ENCODE peak calls at places on chromosomes 11 and 22, in four cellular contexts. H is colonic mucosa, C is body of pancreas, W is left cardiac atrium. P is an unnamed sample.
A peak's percentile ranks its signal among the peaks of the same experiment; 100 is the strongest.

GRCh38 chr11:102186836-102187235 is 76.6 kb downstream of the YAP1 start:
- DNase-seq in H (no peak), W (no peak), C (no peak), P (no peak)

GRCh38 chr11:14095882-14096281 is 133.4 kb downstream of the SPON1 start:
- DNase-seq in C (no peak), H (no peak), W (no peak), P (no peak)

GRCh38 chr22:33723915-33724314 is 196.4 kb downstream of the LARGE1 start:
- DNase-seq in C (no peak), W (no peak), H (no peak), P (no peak)

GRCh38 chr11:3674189-3674588 is 3.0 kb upstream of the CHRNA10 start:
- DNase-seq in W (no peak), C (no peak), H (no peak), P (no peak)

GRCh38 chr11:2701230-2701629 is 1.4 kb upstream of the KCNQ1OT1 start:
- DNase-seq in W (peak; percentile 18), H (no peak), C (no peak), P (no peak)

GRCh38 chr11:75532200-75532972 is 6.6 kb upstream of the GDPD5 start:
- DNase-seq in W (peak; percentile 67), H (peak; percentile 85), C (peak; percentile 75), P (no peak)

GRCh38 chr11:125226701-125227100 is 62.1 kb downstream of the PKNOX2 start:
- DNase-seq in W (no peak), C (no peak), H (no peak), P (no peak)

GRCh38 chr22:41992496-41992895 is 6.1 kb upstream of the WBP2NL start:
- DNase-seq in H (no peak), W (no peak), C (no peak), P (no peak)

GRCh38 chr11:122998727-122999370 is 17.2 kb upstream of the BSX start:
- DNase-seq in H (no peak), W (no peak), C (no peak), P (no peak)

GRCh38 chr22:47370448-47371262 is 608.2 kb downstream of the TBC1D22A start:
- DNase-seq in W (no peak), H (peak; percentile 11), C (peak; percentile 3), P (no peak)

GRCh38 chr11:77468527-77468926 is 5.4 kb downstream of the PAK1 start:
- DNase-seq in W (no peak), C (no peak), H (no peak), P (no peak)

GRCh38 chr11:22879615-22880014 is 19.3 kb upstream of the CCDC179 start:
- DNase-seq in H (no peak), W (no peak), C (no peak), P (no peak)

GRCh38 chr11:34155057-34155758 is 49.8 kb downstream of the NAT10 start:
- DNase-seq in W (no peak), H (no peak), C (no peak), P (no peak)

GRCh38 chr11:134901536-134901935 is 489.5 kb upstream of the B3GAT1 start:
- DNase-seq in W (no peak), C (no peak), H (no peak), P (no peak)

GRCh38 chr22:36332623-36333331 is 55.0 kb downstream of the MYH9 start:
- DNase-seq in C (peak; percentile 48), W (no peak), H (peak; percentile 77), P (peak; percentile 83)

GRCh38 chr11:107916671-107917241 is 11.5 kb upstream of the RAB39A start:
- DNase-seq in W (no peak), H (peak; percentile 32), C (no peak), P (no peak)

GRCh38 chr11:45906965-45907591 is at the start of gene FREY1:
- DNase-seq in W (no peak), C (peak; percentile 55), H (no peak), P (no peak)

GRCh38 chr22:19088866-19089595 is 33.2 kb downstream of the DGCR2 start:
- DNase-seq in H (no peak), W (no peak), C (no peak), P (no peak)

GRCh38 chr22:43159484-43160178 is 8.3 kb downstream of the TSPO start:
- DNase-seq in H (peak; percentile 96), C (peak; percentile 54), W (no peak), P (no peak)

P was measured in LNCaP clone FGC.